ENCODE peak calls at places on chromosome X, in nine cellular contexts. N is heart left ventricle, Q is Peyer's patch, Z is fibroblast of pulmonary artery, I is cardiac muscle cell, F is brain microvascular endothelial cell, M is DND-41, G is thoracic aorta, S is AG04449. P is an unnamed sample.
A peak's percentile ranks its signal among the peaks of the same experiment; 100 is the strongest.

GRCh38 chrX:12701625-12702024 is 89.6 kb upstream of the PRPS2 start:
- DNase-seq in N (no peak), Q (peak; percentile 36), Z (peak; percentile 82), I (peak; percentile 80), F (peak; percentile 20), M (peak; percentile 9), G (no peak), S (no peak), P (peak; percentile 52)

GRCh38 chrX:53089224-53089842 is 4.6 kb upstream of the KANTR start:
- DNase-seq in N (no peak), Q (peak; percentile 47), Z (peak; percentile 75), I (peak; percentile 51), F (peak; percentile 44), M (peak; percentile 52), G (no peak), S (no peak), P (no peak)

GRCh38 chrX:1452497-1453389 is at the start of gene ASMTL:
- DNase-seq in N (peak; percentile 100), Q (peak; percentile 100), Z (peak; percentile 100), I (peak; percentile 100), F (peak; percentile 97), M (peak; percentile 99), G (peak; percentile 99), S (peak; percentile 96), P (peak; percentile 99)

GRCh38 chrX:12890467-12890866 is 16.0 kb upstream of the TLR8 start:
- DNase-seq in N (no peak), Q (no peak), Z (peak; percentile 39), I (no peak), F (no peak), M (peak; percentile 29), G (no peak), S (no peak), P (no peak)

GRCh38 chrX:111914398-111915092 is 38.6 kb downstream of the TRPC5OS start:
- DNase-seq in N (no peak), Q (no peak), Z (no peak), I (no peak), F (no peak), M (no peak), G (no peak), S (no peak), P (no peak)

GRCh38 chrX:137565921-137566745 is at the start of gene ZIC3:
- DNase-seq in N (peak; percentile 71), Q (no peak), Z (peak; percentile 17), I (peak; percentile 83), F (peak; percentile 3), M (no peak), G (no peak), S (no peak), P (no peak)

GRCh38 chrX:40563784-40564183 is 17.0 kb upstream of the ATP6AP2 start:
- DNase-seq in N (no peak), Q (no peak), Z (no peak), I (no peak), F (no peak), M (no peak), G (no peak), S (no peak), P (no peak)

GRCh38 chrX:21940356-21940829 is at the start of gene SMS:
- DNase-seq in N (peak; percentile 84), Q (peak; percentile 58), Z (peak; percentile 66), I (peak; percentile 90), F (peak; percentile 42), M (peak; percentile 73), G (no peak), S (no peak), P (peak; percentile 26)

GRCh38 chrX:790031-790430 is 159.4 kb downstream of the SHOX start:
- DNase-seq in N (no peak), Q (no peak), Z (no peak), I (no peak), F (no peak), M (no peak), G (no peak), S (no peak), P (no peak)

GRCh38 chrX:19735244-19735643 is 152.2 kb downstream of the SH3KBP1 start:
- DNase-seq in N (no peak), Q (no peak), Z (no peak), I (no peak), F (no peak), M (no peak), G (no peak), S (no peak), P (no peak)

GRCh38 chrX:42704454-42704853 is 73.5 kb downstream of the PPP1R2C start:
- DNase-seq in N (no peak), Q (no peak), Z (peak; percentile 51), I (no peak), F (peak; percentile 1), M (peak; percentile 66), G (no peak), S (no peak), P (no peak)

GRCh38 chrX:42707742-42708141 is 70.2 kb downstream of the PPP1R2C start:
- DNase-seq in N (no peak), Q (no peak), Z (no peak), I (no peak), F (no peak), M (no peak), G (no peak), S (no peak), P (no peak)

GRCh38 chrX:42710452-42710851 is 67.5 kb downstream of the PPP1R2C start:
- DNase-seq in N (no peak), Q (no peak), Z (no peak), I (no peak), F (no peak), M (peak; percentile 9), G (no peak), S (no peak), P (no peak)

GRCh38 chrX:42708222-42708621 is 69.7 kb downstream of the PPP1R2C start:
- DNase-seq in N (no peak), Q (no peak), Z (peak; percentile 57), I (no peak), F (peak; percentile 2), M (no peak), G (no peak), S (no peak), P (no peak)
- H3K4me3 ChIP-seq in N (no peak overlapping the region), Q (no peak overlapping the region), Z (no peak overlapping the region), I (no peak overlapping the region), F (no peak overlapping the region), M (no peak overlapping the region), G (no peak overlapping the region), S (no peak overlapping the region), P (no peak overlapping the region)

GRCh38 chrX:124690495-124690894 is 344.1 kb downstream of the SH2D1A start:
- DNase-seq in N (no peak), Q (no peak), Z (no peak), I (no peak), F (no peak), M (no peak), G (no peak), S (no peak), P (no peak)
- TF ChIP-seq CTCF in N (no peak), Q (no peak), Z (no peak), I (no peak), F (no peak), M (no peak), G (no peak), S (no peak), P (no peak)

GRCh38 chrX:69613946-69614345 is 2.0 kb upstream of the EDA start:
- DNase-seq in N (no peak), Q (no peak), Z (no peak), I (no peak), F (no peak), M (no peak), G (no peak), S (no peak), P (no peak)

GRCh38 chrX:69615779-69616519 is at the start of gene EDA:
- DNase-seq in N (peak; percentile 90), Q (peak; percentile 29), Z (peak; percentile 89), I (peak; percentile 91), F (peak; percentile 43), M (no peak), G (peak; percentile 24), S (no peak), P (no peak)

GRCh38 chrX:69614896-69615295 is 1.0 kb upstream of the EDA start:
- DNase-seq in N (no peak), Q (no peak), Z (peak; percentile 31), I (no peak), F (no peak), M (no peak), G (no peak), S (no peak), P (no peak)

GRCh38 chrX:69616520-69617203 is 749 bp downstream of the EDA start:
- DNase-seq in N (peak; percentile 64), Q (no peak), Z (peak; percentile 10), I (peak; percentile 16), F (no peak), M (no peak), G (no peak), S (no peak), P (no peak)

DNA sequence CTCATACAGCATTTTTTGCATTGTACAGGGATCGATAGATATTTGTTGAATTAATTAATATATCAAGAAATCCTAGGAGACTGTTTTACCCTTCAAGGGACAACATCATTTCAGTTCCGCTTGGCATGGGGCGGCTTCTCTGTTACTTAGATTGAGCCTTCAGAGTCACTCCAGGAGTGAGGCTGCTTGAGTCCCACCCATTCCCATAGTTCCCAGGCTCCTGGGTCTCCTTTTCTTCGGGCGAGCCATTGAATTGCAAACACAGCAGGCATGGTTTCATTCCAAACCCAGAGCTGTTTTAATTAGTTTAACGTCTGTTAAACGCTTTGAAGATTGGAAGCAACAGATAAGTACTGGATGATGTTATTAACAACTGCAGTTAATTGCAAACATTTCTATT is 590 bp upstream of the EDA start:
- DNase-seq in N (no peak), Q (no peak), Z (no peak), I (no peak), F (no peak), M (no peak), G (no peak), S (no peak), P (no peak)
- H3K4me3 ChIP-seq in N (peak overlapping the region; percentile 75), Q (no peak overlapping the region), Z (peak overlapping the region; percentile 24), I (peak overlapping the region; percentile 17), F (peak overlapping the region; percentile 9), M (no peak overlapping the region), G (peak overlapping the region; percentile 82), S (no peak overlapping the region), P (no peak overlapping the region)

GRCh38 chrX:115940888-115941332 is 229.6 kb upstream of the AGTR2 start:
- DNase-seq in N (no peak), Q (peak; percentile 43), Z (peak; percentile 6), I (peak; percentile 27), F (peak; percentile 52), M (no peak), G (no peak), S (no peak), P (no peak)
- TF ChIP-seq CTCF in N (peak; percentile 47), Q (peak; percentile 62), Z (no peak), I (no peak), F (peak; percentile 29), M (no peak), G (no peak), S (no peak), P (no peak)